ENCODE peak calls at places on chromosomes 3 and 15, in six cellular contexts. One of them, this sample, is unnamed.
A peak's percentile ranks its signal among the peaks of the same experiment; 100 is the strongest.

GRCh38 chr15:86115138-86115801 is 35.6 kb downstream of the AGBL1 start:
- DNase-seq in adrenal gland: no peak
- DNase-seq in CD8-positive, alpha-beta T cell: no peak
- DNase-seq in stomach: no peak
- DNase-seq in aorta: no peak
- DNase-seq in body of pancreas: no peak
- DNase-seq in this sample: no peak

GRCh38 chr15:97745481-97746071 is 214.9 kb upstream of the ARRDC4 start:
- DNase-seq in aorta: no peak
- DNase-seq in body of pancreas: peak; percentile 16
- DNase-seq in adrenal gland: peak; percentile 54
- DNase-seq in stomach: peak; percentile 32
- DNase-seq in CD8-positive, alpha-beta T cell: no peak
- DNase-seq in this sample: no peak

GRCh38 chr3:39096775-39097174 is 10.7 kb downstream of the GORASP1 start:
- DNase-seq in CD8-positive, alpha-beta T cell: no peak
- DNase-seq in adrenal gland: peak; percentile 53
- DNase-seq in body of pancreas: peak; percentile 66
- DNase-seq in stomach: no peak
- DNase-seq in aorta: no peak
- DNase-seq in this sample: peak; percentile 19

GRCh38 chr3:195770081-195770840 is 41.5 kb downstream of the MUC4 start:
- DNase-seq in CD8-positive, alpha-beta T cell: no peak
- DNase-seq in stomach: no peak
- DNase-seq in body of pancreas: no peak
- DNase-seq in aorta: peak; percentile 11
- DNase-seq in adrenal gland: no peak
- DNase-seq in this sample: no peak

GRCh38 chr3:50441818-50442217 is 61.6 kb downstream of the CACNA2D2 start:
- DNase-seq in stomach: peak; percentile 50
- DNase-seq in body of pancreas: no peak
- DNase-seq in adrenal gland: no peak
- DNase-seq in aorta: no peak
- DNase-seq in CD8-positive, alpha-beta T cell: no peak
- DNase-seq in this sample: no peak

GRCh38 chr15:57703387-57703786 is 3.1 kb upstream of the POLR2M start:
- DNase-seq in aorta: no peak
- DNase-seq in body of pancreas: no peak
- DNase-seq in CD8-positive, alpha-beta T cell: no peak
- DNase-seq in stomach: no peak
- DNase-seq in adrenal gland: no peak
- DNase-seq in this sample: no peak

GRCh38 chr3:197736010-197736490 is 654 bp downstream of the RUBCN start:
- DNase-seq in adrenal gland: peak; percentile 64
- DNase-seq in body of pancreas: peak; percentile 21
- DNase-seq in CD8-positive, alpha-beta T cell: peak; percentile 14
- DNase-seq in aorta: no peak
- DNase-seq in stomach: peak; percentile 35
- DNase-seq in this sample: no peak

GRCh38 chr3:28317438-28318022 is 31.0 kb upstream of the ZCWPW2 start:
- DNase-seq in body of pancreas: peak; percentile 44
- DNase-seq in aorta: no peak
- DNase-seq in CD8-positive, alpha-beta T cell: no peak
- DNase-seq in adrenal gland: no peak
- DNase-seq in stomach: no peak
- DNase-seq in this sample: no peak

GRCh38 chr15:62456011-62456920 is 291.2 kb upstream of the C2CD4B start:
- DNase-seq in body of pancreas: no peak
- DNase-seq in aorta: no peak
- DNase-seq in stomach: no peak
- DNase-seq in adrenal gland: no peak
- DNase-seq in CD8-positive, alpha-beta T cell: no peak
- DNase-seq in this sample: no peak

GRCh38 chr3:139803294-139803693 is 125.5 kb upstream of the NMNAT3 start:
- DNase-seq in stomach: no peak
- DNase-seq in body of pancreas: no peak
- DNase-seq in aorta: no peak
- DNase-seq in CD8-positive, alpha-beta T cell: no peak
- DNase-seq in adrenal gland: no peak
- DNase-seq in this sample: no peak

GRCh38 chr3:65146149-65146548 is 458.3 kb upstream of the ADAMTS9 start:
- DNase-seq in stomach: no peak
- DNase-seq in body of pancreas: peak; percentile 52
- DNase-seq in aorta: no peak
- DNase-seq in CD8-positive, alpha-beta T cell: no peak
- DNase-seq in adrenal gland: no peak
- DNase-seq in this sample: no peak

GRCh38 chr3:13574083-13574797 is 25.3 kb downstream of the FBLN2 start:
- DNase-seq in aorta: no peak
- DNase-seq in CD8-positive, alpha-beta T cell: no peak
- DNase-seq in body of pancreas: no peak
- DNase-seq in stomach: no peak
- DNase-seq in adrenal gland: no peak
- DNase-seq in this sample: peak; percentile 47
- H3K27ac ChIP-seq in aorta: no peak overlapping the region
- H3K27ac ChIP-seq in CD8-positive, alpha-beta T cell: no peak overlapping the region
- H3K27ac ChIP-seq in body of pancreas: no peak overlapping the region
- H3K27ac ChIP-seq in stomach: no peak overlapping the region
- H3K27ac ChIP-seq in adrenal gland: no peak overlapping the region
- H3K27ac ChIP-seq in this sample: no peak overlapping the region

GRCh38 chr3:71132995-71133730 is 450.4 kb downstream of the FOXP1 start:
- DNase-seq in aorta: no peak
- DNase-seq in CD8-positive, alpha-beta T cell: no peak
- DNase-seq in body of pancreas: no peak
- DNase-seq in adrenal gland: no peak
- DNase-seq in stomach: no peak
- DNase-seq in this sample: no peak
- H3K27ac ChIP-seq in aorta: peak overlapping the region; percentile 79
- H3K27ac ChIP-seq in CD8-positive, alpha-beta T cell: no peak overlapping the region
- H3K27ac ChIP-seq in body of pancreas: peak overlapping the region; percentile 87
- H3K27ac ChIP-seq in adrenal gland: no peak overlapping the region
- H3K27ac ChIP-seq in stomach: peak overlapping the region; percentile 88
- H3K27ac ChIP-seq in this sample: no peak overlapping the region

DNA sequence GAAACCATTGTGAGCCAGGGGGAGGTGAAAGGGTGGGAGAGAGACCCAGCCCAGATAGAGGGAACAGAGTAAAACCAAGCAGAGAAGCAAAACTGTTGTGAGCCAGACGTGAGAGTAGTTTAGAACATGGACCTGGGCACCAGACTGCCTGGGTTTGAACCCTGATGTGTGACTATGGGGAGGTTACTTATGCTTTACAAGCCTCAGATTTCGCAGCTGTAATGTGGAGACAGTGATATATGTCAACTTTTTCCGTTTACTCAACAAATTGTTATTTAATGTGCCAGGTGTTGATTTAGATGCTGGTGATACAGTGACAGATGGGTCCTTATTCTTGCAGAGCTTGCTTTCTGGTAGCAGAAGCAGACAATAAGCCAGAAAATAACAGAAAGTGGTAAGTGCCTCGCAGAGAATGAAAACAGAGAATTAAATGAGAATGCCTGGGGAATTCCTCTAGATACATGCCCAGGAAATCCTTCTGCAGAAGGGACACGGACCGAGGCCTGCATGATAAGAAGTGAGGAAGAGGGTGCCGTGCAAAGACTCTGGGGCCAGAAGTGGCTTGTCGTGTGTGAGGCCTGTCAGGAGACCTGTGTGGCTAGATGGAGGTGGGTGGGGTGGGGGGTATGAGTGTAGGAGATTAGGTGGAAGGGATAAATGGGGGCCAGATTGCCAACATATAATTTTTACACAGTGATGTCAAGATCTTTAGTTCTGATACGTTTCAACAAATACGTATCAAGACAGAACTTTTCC is 15.0 kb downstream of the KAT2B start:
- DNase-seq in aorta: no peak
- DNase-seq in CD8-positive, alpha-beta T cell: no peak
- DNase-seq in adrenal gland: no peak
- DNase-seq in body of pancreas: no peak
- DNase-seq in stomach: no peak
- DNase-seq in this sample: no peak
- H3K27ac ChIP-seq in aorta: peak overlapping the region; percentile 40
- H3K27ac ChIP-seq in CD8-positive, alpha-beta T cell: no peak overlapping the region
- H3K27ac ChIP-seq in adrenal gland: peak overlapping the region; percentile 62
- H3K27ac ChIP-seq in body of pancreas: peak overlapping the region; percentile 15
- H3K27ac ChIP-seq in stomach: peak overlapping the region; percentile 27
- H3K27ac ChIP-seq in this sample: peak overlapping the region; percentile 62

GRCh38 chr15:63598467-63599400 is 1.5 kb downstream of the FBXL22 start:
- DNase-seq in body of pancreas: peak; percentile 21
- DNase-seq in CD8-positive, alpha-beta T cell: no peak
- DNase-seq in aorta: peak; percentile 54
- DNase-seq in adrenal gland: no peak
- DNase-seq in stomach: peak; percentile 70
- DNase-seq in this sample: peak; percentile 53
- H3K27ac ChIP-seq in body of pancreas: peak overlapping the region; percentile 90
- H3K27ac ChIP-seq in CD8-positive, alpha-beta T cell: no peak overlapping the region
- H3K27ac ChIP-seq in aorta: peak overlapping the region; percentile 87
- H3K27ac ChIP-seq in adrenal gland: peak overlapping the region; percentile 89
- H3K27ac ChIP-seq in stomach: peak overlapping the region; percentile 87
- H3K27ac ChIP-seq in this sample: peak overlapping the region; percentile 62

GRCh38 chr3:86655096-86655495 is 335.9 kb downstream of the VGLL3 start:
- DNase-seq in aorta: no peak
- DNase-seq in body of pancreas: no peak
- DNase-seq in CD8-positive, alpha-beta T cell: no peak
- DNase-seq in stomach: no peak
- DNase-seq in adrenal gland: no peak
- DNase-seq in this sample: no peak
- H3K27ac ChIP-seq in aorta: no peak overlapping the region
- H3K27ac ChIP-seq in body of pancreas: no peak overlapping the region
- H3K27ac ChIP-seq in CD8-positive, alpha-beta T cell: no peak overlapping the region
- H3K27ac ChIP-seq in stomach: no peak overlapping the region
- H3K27ac ChIP-seq in adrenal gland: no peak overlapping the region
- H3K27ac ChIP-seq in this sample: no peak overlapping the region

DNA sequence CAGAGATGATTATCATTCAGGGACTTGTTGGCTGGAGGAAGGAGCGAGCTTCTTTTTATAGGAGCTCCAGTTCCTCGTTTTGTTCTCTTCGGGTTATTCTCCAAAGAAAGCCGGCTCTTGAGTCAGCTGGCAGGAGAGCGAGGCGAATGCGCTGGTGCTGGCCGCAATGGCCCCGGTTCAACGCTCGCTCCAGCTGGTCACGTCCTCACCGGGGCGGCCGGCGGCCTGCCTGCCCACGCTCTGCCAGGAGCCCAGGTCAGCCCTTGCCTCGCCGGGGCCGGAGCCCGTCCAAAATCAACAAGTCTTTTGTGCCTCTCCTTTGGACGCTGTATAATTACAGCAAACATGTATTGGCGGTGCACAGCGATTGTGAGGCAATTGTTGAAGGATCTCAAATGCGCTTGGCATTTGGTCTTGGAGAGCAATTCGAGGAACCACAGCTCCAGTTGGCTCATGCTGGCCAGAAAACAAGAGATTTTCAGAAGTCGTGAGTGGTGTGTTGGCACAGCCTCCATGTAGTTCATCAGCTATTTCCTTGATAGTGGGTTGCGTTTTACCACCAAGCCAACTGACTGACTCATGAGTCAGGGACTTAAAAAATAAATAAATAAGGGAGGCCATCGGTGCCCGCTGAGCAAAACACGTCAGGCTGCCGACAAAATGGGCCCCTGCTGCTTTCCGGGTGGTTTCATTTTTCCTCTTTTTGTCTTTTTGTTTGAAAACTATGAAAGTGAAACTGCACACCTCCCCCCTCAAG is 288.5 kb downstream of the UACA start:
- DNase-seq in CD8-positive, alpha-beta T cell: peak; percentile 26
- DNase-seq in body of pancreas: peak; percentile 56
- DNase-seq in stomach: peak; percentile 93
- DNase-seq in adrenal gland: peak; percentile 60
- DNase-seq in aorta: peak; percentile 96
- DNase-seq in this sample: peak; percentile 90
- H3K27ac ChIP-seq in CD8-positive, alpha-beta T cell: no peak overlapping the region
- H3K27ac ChIP-seq in body of pancreas: peak overlapping the region; percentile 53
- H3K27ac ChIP-seq in stomach: peak overlapping the region; percentile 88
- H3K27ac ChIP-seq in adrenal gland: no peak overlapping the region
- H3K27ac ChIP-seq in aorta: peak overlapping the region; percentile 97
- H3K27ac ChIP-seq in this sample: peak overlapping the region; percentile 28

DNA sequence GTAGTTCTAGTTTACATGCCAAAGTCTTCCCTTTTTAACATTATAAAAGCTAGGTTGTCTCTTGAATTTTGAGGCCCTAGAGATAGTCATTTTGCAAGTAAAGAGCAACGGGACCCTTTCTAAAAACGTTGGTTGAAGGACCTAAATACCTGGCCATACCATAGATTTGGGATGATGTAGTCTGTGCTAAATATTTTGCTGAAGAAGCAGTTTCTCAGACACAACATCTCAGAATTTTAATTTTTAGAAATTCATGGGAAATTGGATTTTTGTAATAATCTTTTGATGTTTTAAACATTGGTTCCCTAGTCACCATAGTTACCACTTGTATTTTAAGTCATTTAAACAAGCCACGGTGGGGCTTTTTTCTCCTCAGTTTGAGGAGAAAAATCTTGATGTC is 21.3 kb downstream of the SLC35A5 start:
- DNase-seq in stomach: no peak
- DNase-seq in body of pancreas: no peak
- DNase-seq in adrenal gland: no peak
- DNase-seq in aorta: no peak
- DNase-seq in CD8-positive, alpha-beta T cell: no peak
- DNase-seq in this sample: no peak
- H3K27ac ChIP-seq in stomach: no peak overlapping the region
- H3K27ac ChIP-seq in body of pancreas: no peak overlapping the region
- H3K27ac ChIP-seq in adrenal gland: no peak overlapping the region
- H3K27ac ChIP-seq in aorta: no peak overlapping the region
- H3K27ac ChIP-seq in CD8-positive, alpha-beta T cell: no peak overlapping the region
- H3K27ac ChIP-seq in this sample: no peak overlapping the region

DNA sequence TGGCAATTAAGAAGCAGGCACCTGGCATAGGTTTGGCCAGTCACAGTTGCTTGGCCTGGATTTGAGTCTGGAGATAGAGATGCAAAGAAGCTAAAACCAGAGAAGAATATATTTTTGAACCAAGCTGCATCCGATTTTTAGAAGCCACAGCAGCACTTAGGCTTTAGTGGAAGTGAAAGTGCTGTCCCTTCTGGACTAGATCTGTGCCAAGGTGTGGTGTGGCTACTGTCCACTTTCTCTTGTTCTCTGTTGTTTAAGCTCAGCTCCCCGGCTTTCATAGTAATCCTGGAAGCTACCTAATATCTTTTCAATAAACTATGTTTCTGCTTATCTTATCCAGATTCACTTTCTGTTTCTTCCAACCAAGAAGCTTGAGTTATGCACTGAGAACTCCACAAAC is 183.4 kb upstream of the THRB start:
- DNase-seq in body of pancreas: no peak
- DNase-seq in adrenal gland: no peak
- DNase-seq in aorta: no peak
- DNase-seq in stomach: no peak
- DNase-seq in CD8-positive, alpha-beta T cell: no peak
- DNase-seq in this sample: no peak
- H3K27ac ChIP-seq in body of pancreas: no peak overlapping the region
- H3K27ac ChIP-seq in adrenal gland: no peak overlapping the region
- H3K27ac ChIP-seq in aorta: no peak overlapping the region
- H3K27ac ChIP-seq in stomach: no peak overlapping the region
- H3K27ac ChIP-seq in CD8-positive, alpha-beta T cell: no peak overlapping the region
- H3K27ac ChIP-seq in this sample: no peak overlapping the region

DNA sequence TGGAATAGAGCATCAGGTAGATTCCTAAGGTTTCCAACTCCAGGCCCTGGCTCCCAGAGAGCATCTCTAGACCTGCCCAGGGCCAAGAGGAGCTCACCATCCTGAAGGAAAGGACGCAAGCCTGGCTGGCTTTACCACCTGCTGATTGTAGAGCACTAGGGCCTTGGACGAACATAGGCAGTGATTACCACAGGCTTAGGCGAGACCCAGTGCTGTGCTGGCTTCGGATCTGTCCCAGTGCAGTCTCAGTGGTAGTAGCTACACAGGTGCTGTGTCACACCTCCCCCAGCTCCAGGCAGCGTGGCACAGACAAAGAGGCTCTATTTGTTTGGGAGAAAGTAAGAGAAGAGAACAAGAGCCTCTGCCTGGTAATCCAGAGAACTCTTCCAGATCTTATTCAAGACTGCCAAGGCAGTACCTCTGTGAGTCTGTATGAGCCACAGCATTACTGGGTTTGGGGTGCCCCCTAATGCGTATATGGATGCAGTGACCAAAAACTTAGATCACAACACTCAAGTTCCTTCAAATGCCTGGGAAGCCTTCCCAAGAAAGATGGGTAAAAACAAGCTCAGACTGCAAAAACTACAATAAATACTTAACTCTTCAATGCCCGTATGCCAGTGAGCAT is 25.4 kb downstream of the ISG20 start:
- DNase-seq in CD8-positive, alpha-beta T cell: peak; percentile 29
- DNase-seq in aorta: no peak
- DNase-seq in adrenal gland: no peak
- DNase-seq in body of pancreas: peak; percentile 28
- DNase-seq in stomach: peak; percentile 43
- DNase-seq in this sample: no peak
- H3K27ac ChIP-seq in CD8-positive, alpha-beta T cell: no peak overlapping the region
- H3K27ac ChIP-seq in aorta: no peak overlapping the region
- H3K27ac ChIP-seq in adrenal gland: no peak overlapping the region
- H3K27ac ChIP-seq in body of pancreas: no peak overlapping the region
- H3K27ac ChIP-seq in stomach: no peak overlapping the region
- H3K27ac ChIP-seq in this sample: no peak overlapping the region